ENCODE peak calls at places on chromosomes 11 and 22, in ten cellular contexts. U is psoas muscle; N is naive B cell; Q is lung; B is germinal center; L is HFFc6; Y is activated naive CD4-positive, alpha-beta T cell; G is stimulated activated CD8-positive, alpha-beta memory T cell treated with anti-CD3 and anti-CD28 coated beads, Interleukin-7, amount 100 ng/mL, for 1 hour; E is NCI-H1105 treated with DMSO at 0.1 percent for 48 hours; Z is astrocyte of the spinal cord. H is an unnamed sample.
A peak's percentile ranks its signal among the peaks of the same experiment; 100 is the strongest.

GRCh38 chr11:107859459-107860239 is 1.1 kb upstream of the SLC35F2 start:
- DNase-seq in U (peak; percentile 67), N (peak; percentile 17), Q (no peak), B (peak; percentile 29), L (no peak), Y (no peak), G (no peak), E (peak; percentile 65), Z (no peak), H (peak; percentile 16)

GRCh38 chr11:76443254-76443935 is 1.4 kb upstream of the EMSY start:
- DNase-seq in U (no peak), N (no peak), Q (no peak), B (no peak), L (no peak), Y (no peak), G (no peak), E (no peak), Z (peak; percentile 13), H (peak; percentile 37)

GRCh38 chr22:27684856-27685255 is 116.7 kb downstream of the MN1 start:
- DNase-seq in U (no peak), N (no peak), Q (no peak), B (no peak), L (no peak), Y (no peak), G (no peak), E (no peak), Z (no peak), H (no peak)

GRCh38 chr11:101470414-101470813 is 113.4 kb downstream of the TRPC6 start:
- DNase-seq in U (no peak), N (no peak), Q (no peak), B (no peak), L (no peak), Y (no peak), G (no peak), E (no peak), Z (no peak), H (no peak)

GRCh38 chr11:1480555-1481482 is 5.8 kb downstream of the MOB2 start:
- DNase-seq in U (peak; percentile 53), N (no peak), Q (no peak), B (no peak), L (no peak), Y (no peak), G (no peak), E (no peak), Z (no peak), H (no peak)

GRCh38 chr22:18731075-18731666 is 119.5 kb upstream of the RIMBP3 start:
- DNase-seq in U (no peak), N (no peak), Q (no peak), B (no peak), L (no peak), Y (no peak), G (no peak), E (no peak), Z (no peak), H (no peak)

GRCh38 chr11:2686360-2687222 is 13.2 kb downstream of the KCNQ1OT1 start:
- DNase-seq in U (peak; percentile 24), N (no peak), Q (no peak), B (no peak), L (no peak), Y (no peak), G (no peak), E (no peak), Z (no peak), H (no peak)

GRCh38 chr22:41446057-41446501 is 522 bp downstream of the TOB2 start:
- DNase-seq in U (peak; percentile 65), N (no peak), Q (peak; percentile 45), B (no peak), L (no peak), Y (no peak), G (no peak), E (peak; percentile 14), Z (no peak), H (no peak)

GRCh38 chr22:30221121-30221992 is 25.2 kb downstream of the LIF start:
- DNase-seq in U (no peak), N (peak; percentile 33), Q (no peak), B (no peak), L (no peak), Y (peak; percentile 29), G (peak; percentile 29), E (no peak), Z (no peak), H (no peak)

H was measured in NCI-H1092 treated with DMSO at 0.1 percent for 48 hours.